ENCODE peak calls at places on chromosomes 13 and 19, in six cellular contexts. Z, U, S, T, Y and I are unnamed samples. For H3K9me3, the result is how much of the 10 kb centered on the place peaks cover.

GRCh38 chr19:7783991-7784421 is 21.0 kb downstream of the CLEC4M start:
- DNase-seq in S (peak), Y (no peak), T (no peak), Z (peak), U (no peak), I (peak)

GRCh38 chr19:46021531-46022041 is 1.3 kb downstream of the PGLYRP1 start:
- DNase-seq in S (no peak), U (no peak), Z (no peak), Y (peak), T (no peak), I (no peak)

GRCh38 chr19:30670011-30670329 is 297.8 kb downstream of the ZNF536 start:
- DNase-seq in U (peak), S (no peak), Y (no peak), Z (no peak), T (no peak), I (no peak)

GRCh38 chr13:109162248-109163051 is 533.0 kb downstream of the MYO16 start:
- DNase-seq in T (no peak), U (no peak), Z (no peak), S (no peak), Y (peak), I (no peak)

GRCh38 chr13:75399168-75399878 is 82.6 kb downstream of the TBC1D4 start:
- DNase-seq in Y (no peak), Z (no peak), S (no peak), T (no peak), U (no peak), I (peak)

GRCh38 chr13:48890386-48890785 is 85.3 kb upstream of the FNDC3A start:
- DNase-seq in T (no peak), S (no peak), Y (no peak), U (no peak), Z (no peak), I (no peak)

GRCh38 chr13:27339299-27339698 is 68.7 kb downstream of the RASL11A start:
- DNase-seq in S (peak), Z (peak), Y (peak), U (peak), T (no peak), I (peak)

GRCh38 chr13:69279213-69279612 is 828.4 kb upstream of the ATXN8OS start:
- DNase-seq in Y (no peak), Z (no peak), S (no peak), U (no peak), T (no peak), I (no peak)

GRCh38 chr19:54369082-54369691 is 4.5 kb upstream of the LAIR1 start:
- DNase-seq in T (no peak), U (no peak), Y (no peak), Z (no peak), S (no peak), I (no peak)

GRCh38 chr13:66805657-66806056 is 424.5 kb downstream of the PCDH9 start:
- DNase-seq in Z (peak), Y (peak), U (peak), T (peak), S (no peak), I (peak)

GRCh38 chr19:5083547-5083965 is 114.6 kb downstream of the KDM4B start:
- DNase-seq in U (peak), T (peak), Z (peak), S (peak), Y (no peak), I (no peak)

GRCh38 chr13:45132384-45133064 is 12.2 kb downstream of the GTF2F2 start:
- DNase-seq in U (no peak), Y (no peak), T (no peak), S (no peak), Z (no peak), I (no peak)

GRCh38 chr13:94169783-94170513 is 309.5 kb downstream of the DCT start:
- DNase-seq in Z (peak), T (no peak), S (no peak), Y (peak), U (peak), I (peak)

GRCh38 chr13:102255409-102255808 is 146.4 kb downstream of the FGF14 start:
- DNase-seq in S (no peak), U (no peak), Y (no peak), T (no peak), Z (no peak), I (no peak)

GRCh38 chr19:15374105-15374651 is 5.4 kb downstream of the AKAP8 start:
- DNase-seq in U (peak), S (no peak), Y (no peak), Z (no peak), T (no peak), I (no peak)

GRCh38 chr19:29708553-29709439 is 6.3 kb downstream of the C19orf12 start:
- DNase-seq in Y (no peak), Z (peak), S (peak), T (no peak), U (peak), I (no peak)

GRCh38 chr13:38900188-38900587 is 90.4 kb downstream of the STOML3 start:
- DNase-seq in S (no peak), Y (no peak), U (no peak), Z (no peak), T (no peak), I (no peak)

GRCh38 chr13:100139822-100140221 is 50.9 kb downstream of the PCCA start:
- DNase-seq in T (no peak), S (peak), U (no peak), Z (no peak), Y (no peak), I (no peak)

GRCh38 chr19:2719232-2719735 is 1.9 kb downstream of the DIRAS1 start:
- DNase-seq in U (no peak), S (no peak), Y (no peak), T (no peak), Z (no peak), I (no peak)

GRCh38 chr13:86765462-86765861 is 905.7 kb upstream of the SLITRK5 start:
- DNase-seq in T (no peak), Z (no peak), Y (no peak), U (no peak), S (no peak), I (no peak)

GRCh38 chr13:63774133-63774532 is 2358.5 kb upstream of the PCDH20 start:
- DNase-seq in S (no peak), U (no peak), Y (no peak), Z (no peak), T (no peak), I (no peak)

GRCh38 chr19:6010107-6010506 is 32.2 kb upstream of the RANBP3 start:
- DNase-seq in Y (no peak), T (no peak), U (no peak), S (peak), Z (no peak), I (no peak)

GRCh38 chr13:95002126-95002525 is 289.8 kb upstream of the SOX21 start:
- DNase-seq in Z (no peak), S (no peak), Y (no peak), U (no peak), T (no peak), I (no peak)

GRCh38 chr19:54209748-54210494 is 9.3 kb downstream of the RPS9 start:
- DNase-seq in U (peak), S (peak), Y (peak), T (peak), Z (peak), I (peak)

GRCh38 chr19:8148410-8149231 is 771 bp downstream of the FBN3 start:
- DNase-seq in T (no peak), U (no peak), S (no peak), Z (no peak), Y (peak), I (peak)

GRCh38 chr19:41595258-41595889 is 19.4 kb downstream of the CEACAM21 start:
- DNase-seq in Y (peak), Z (peak), S (peak), U (peak), T (peak), I (peak)

GRCh38 chr19:17931532-17932191 is 1.2 kb upstream of the CCDC124 start:
- DNase-seq in S (peak), Y (peak), Z (peak), U (no peak), T (no peak), I (no peak)
- H3K4me3 ChIP-seq in S (peak), Y (no peak), Z (peak), U (no peak), T (no peak), I (peak)

GRCh38 chr13:40127476-40127875 is 472.0 kb downstream of the COG6 start:
- DNase-seq in S (no peak), Z (no peak), Y (no peak), T (no peak), U (no peak), I (no peak)

GRCh38 chr13:40129467-40129866 is 474.0 kb downstream of the COG6 start:
- DNase-seq in T (no peak), S (no peak), Z (no peak), U (no peak), Y (no peak), I (no peak)

GRCh38 chr13:40126301-40127085 is 471.0 kb downstream of the COG6 start:
- DNase-seq in T (no peak), U (no peak), Y (no peak), Z (no peak), S (no peak), I (no peak)

GRCh38 chr13:40125336-40125735 is 469.9 kb downstream of the COG6 start:
- DNase-seq in Z (no peak), Y (no peak), S (no peak), U (no peak), T (no peak), I (no peak)

DNA sequence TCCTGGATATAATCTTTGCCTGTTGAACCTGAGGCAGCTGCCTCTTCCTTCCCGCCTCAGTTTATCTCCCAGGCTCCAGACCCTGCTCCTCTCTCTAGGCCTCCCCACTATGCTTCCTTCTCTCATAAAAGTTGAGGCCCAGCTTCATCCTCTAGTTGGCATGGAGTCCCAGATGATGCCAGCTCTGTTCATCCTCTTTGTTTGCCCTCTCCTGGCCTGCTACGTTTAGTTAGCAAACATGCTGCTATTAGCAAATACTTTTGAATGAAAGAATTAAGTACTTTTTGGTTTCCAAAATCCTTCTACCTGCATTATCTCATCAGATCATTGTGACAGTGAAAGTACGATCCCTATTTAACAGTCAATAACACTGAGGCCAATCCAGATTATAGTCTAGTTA is 472.5 kb downstream of the COG6 start:
- DNase-seq in Y (no peak), S (no peak), Z (no peak), T (no peak), U (no peak), I (no peak)
- H3K9me3 ChIP-seq in Y (under half), S (under half), Z (under half), T (under half), U (under half), I (under half)

GRCh38 chr19:51257471-51257870 is 6.6 kb downstream of the SIGLECL1 start:
- DNase-seq in S (no peak), Z (no peak), U (no peak), T (no peak), Y (no peak), I (no peak)

GRCh38 chr19:51259348-51260245 is 8.7 kb downstream of the SIGLECL1 start:
- DNase-seq in S (peak), U (no peak), Y (peak), T (peak), Z (peak), I (peak)

GRCh38 chr19:51256053-51256682 is 5.3 kb downstream of the SIGLECL1 start:
- DNase-seq in S (no peak), Z (no peak), U (no peak), Y (no peak), T (no peak), I (no peak)

GRCh38 chr19:51258761-51259160 is 7.9 kb downstream of the SIGLECL1 start:
- DNase-seq in Y (no peak), Z (no peak), T (no peak), S (no peak), U (no peak), I (no peak)

GRCh38 chr19:51258165-51258564 is 7.3 kb downstream of the SIGLECL1 start:
- DNase-seq in Z (no peak), T (no peak), S (no peak), Y (no peak), U (no peak), I (no peak)
- H3K4me3 ChIP-seq in Z (no peak), T (no peak), S (no peak), Y (no peak), U (no peak), I (no peak)

GRCh38 chr19:22606212-22606553 is 27.9 kb upstream of the ZNF492 start:
- DNase-seq in Y (no peak), U (no peak), T (no peak), S (no peak), Z (no peak), I (no peak)
- H3K9me3 ChIP-seq in Y (under half), U (under half), T (under half), S (under half), Z (under half), I (under half)

GRCh38 chr13:80452279-80452678 is 111.4 kb upstream of the SPRY2 start:
- DNase-seq in Z (no peak), S (no peak), Y (no peak), T (no peak), U (no peak), I (no peak)
- H3K4me3 ChIP-seq in Z (no peak), S (no peak), Y (no peak), T (no peak), U (no peak), I (no peak)

DNA sequence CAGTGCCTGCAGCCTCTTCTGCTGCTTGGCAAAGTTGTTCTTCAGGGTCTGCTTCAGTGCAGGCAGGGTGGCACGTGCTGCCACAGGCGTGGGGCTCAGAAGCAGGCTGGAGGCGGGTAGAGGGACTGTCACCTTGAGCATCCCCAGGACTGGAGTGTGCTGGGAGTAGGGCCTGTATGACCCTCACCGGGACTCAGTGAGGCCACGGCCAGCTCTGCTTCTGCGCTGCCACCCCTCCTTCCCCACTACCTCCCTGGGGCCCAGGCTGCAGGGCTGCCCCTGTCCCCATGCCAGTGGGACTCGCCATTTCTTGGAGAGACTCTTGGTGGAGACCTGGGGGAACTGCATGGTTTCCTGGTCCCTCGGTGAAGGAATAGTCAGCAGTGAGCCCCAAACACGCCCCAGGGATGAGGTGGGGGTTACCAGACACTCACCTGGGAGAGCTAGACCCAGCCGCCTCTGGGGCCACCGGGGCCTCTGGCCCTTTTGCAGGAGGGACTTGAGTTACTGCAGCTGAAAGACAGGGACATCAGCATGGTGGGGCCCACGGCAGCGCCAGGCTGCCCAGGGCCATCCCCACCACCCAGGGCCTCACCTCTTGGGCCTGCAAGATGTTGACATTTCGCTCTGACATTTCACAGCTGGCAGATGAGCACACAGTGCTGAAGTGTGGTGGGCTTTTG is 29.9 kb downstream of the TUBA3C start:
- DNase-seq in S (no peak), T (no peak), Y (no peak), Z (no peak), U (no peak), I (no peak)
- H3K9me3 ChIP-seq in S (under half), T (under half), Y (under half), Z (under half), U (under half), I (under half)

DNA sequence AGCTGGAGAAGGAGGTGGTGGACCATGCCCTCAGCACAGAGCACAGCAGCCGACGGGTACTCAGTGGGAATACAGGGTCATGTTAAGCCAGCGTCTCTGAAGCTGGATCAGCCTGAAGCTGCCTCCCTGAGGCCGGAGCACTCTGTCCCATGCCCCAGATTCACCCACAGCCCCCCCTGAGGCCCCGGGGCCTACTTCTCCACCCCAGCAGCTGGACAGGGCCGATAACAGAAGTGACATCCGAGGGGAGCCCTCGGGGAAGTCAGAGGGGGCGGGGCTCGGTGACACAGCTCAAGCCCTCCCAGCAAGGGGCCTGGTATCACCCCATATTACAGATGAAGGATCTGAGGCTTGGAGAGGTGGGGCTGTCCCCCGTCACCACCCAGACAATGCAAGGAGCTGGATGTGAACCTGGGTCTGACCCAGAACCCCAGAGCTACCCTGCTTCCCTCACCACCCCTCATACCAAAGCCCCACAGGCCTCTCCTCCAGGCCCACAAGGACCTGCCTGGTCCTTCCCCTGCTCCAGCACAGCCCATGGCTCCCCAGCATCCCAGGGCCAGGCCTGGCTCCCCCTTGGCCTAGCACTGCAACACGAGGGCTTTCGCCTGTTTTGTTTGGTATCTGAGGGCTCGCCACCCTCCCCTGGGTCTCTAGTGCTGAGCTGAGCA is 5.7 kb downstream of the R3HDM4 start:
- DNase-seq in T (no peak), Z (no peak), U (no peak), S (no peak), Y (no peak), I (no peak)
- H3K4me3 ChIP-seq in T (no peak), Z (no peak), U (no peak), S (no peak), Y (no peak), I (no peak)